ENCODE peak calls at places on chromosomes 2 and 18, in nine cellular contexts. P is lower lobe of right lung; Z is effector memory CD4-positive, alpha-beta T cell; V is mammary epithelial cell; O is transverse colon; C is left lung; J is colonic mucosa; A is astrocyte; F is psoas muscle. Q is an unnamed sample. For H3K4me1, the result is how much of the 10 kb centered on the place peaks cover.

GRCh38 chr2:226227341-226227740 is 572.3 kb downstream of the IRS1 start:
- DNase-seq in P (no peak), Z (no peak), V (no peak), O (no peak), C (no peak), J (no peak), A (no peak), F (no peak), Q (no peak)

GRCh38 chr2:56630286-56630685 is 446.5 kb downstream of the CCDC85A start:
- DNase-seq in P (no peak), Z (no peak), V (no peak), O (no peak), C (no peak), J (no peak), A (no peak), F (no peak), Q (no peak)

GRCh38 chr2:174729797-174730529 is 34.3 kb downstream of the CHRNA1 start:
- DNase-seq in P (no peak), Z (peak), V (no peak), O (no peak), C (no peak), J (no peak), A (no peak), F (peak), Q (no peak)

GRCh38 chr2:201116959-201117734 is 1.2 kb downstream of the CFLAR start:
- DNase-seq in P (no peak), Z (peak), V (no peak), O (peak), C (no peak), J (peak), A (peak), F (peak), Q (peak)

GRCh38 chr2:239246723-239247122 is 154.1 kb downstream of the HDAC4 start:
- DNase-seq in P (no peak), Z (no peak), V (peak), O (peak), C (no peak), J (peak), A (no peak), F (peak), Q (no peak)

GRCh38 chr2:105739944-105740734 is 4.6 kb upstream of the NCK2 start:
- DNase-seq in P (no peak), Z (no peak), V (no peak), O (no peak), C (no peak), J (no peak), A (no peak), F (no peak), Q (no peak)

GRCh38 chr18:32048507-32049091 is 30.0 kb downstream of the RNF125 start:
- DNase-seq in P (peak), Z (no peak), V (no peak), O (peak), C (no peak), J (peak), A (no peak), F (peak), Q (peak)

GRCh38 chr18:2653467-2653866 is 2.1 kb upstream of the SMCHD1 start:
- DNase-seq in P (no peak), Z (no peak), V (no peak), O (no peak), C (no peak), J (no peak), A (no peak), F (no peak), Q (no peak)

GRCh38 chr2:234795974-234796690 is 155.7 kb upstream of the SH3BP4 start:
- DNase-seq in P (no peak), Z (no peak), V (no peak), O (no peak), C (no peak), J (no peak), A (no peak), F (no peak), Q (no peak)

GRCh38 chr2:41129988-41130387 is 678.1 kb upstream of the SLC8A1 start:
- DNase-seq in P (no peak), Z (no peak), V (no peak), O (no peak), C (no peak), J (no peak), A (no peak), F (no peak), Q (no peak)

GRCh38 chr2:27664622-27665363 is 1.1 kb downstream of the SLC4A1AP start:
- DNase-seq in P (no peak), Z (no peak), V (no peak), O (no peak), C (no peak), J (no peak), A (no peak), F (no peak), Q (no peak)

GRCh38 chr2:207258191-207258991 is 92.6 kb upstream of the KLF7 start:
- DNase-seq in P (peak), Z (no peak), V (peak), O (peak), C (no peak), J (peak), A (peak), F (peak), Q (no peak)

GRCh38 chr2:69777778-69778089 is 35.8 kb downstream of the ANXA4 start:
- DNase-seq in P (no peak), Z (no peak), V (no peak), O (no peak), C (no peak), J (no peak), A (no peak), F (no peak), Q (no peak)

GRCh38 chr2:69779258-69779989 is 37.5 kb downstream of the ANXA4 start:
- DNase-seq in P (no peak), Z (no peak), V (peak), O (peak), C (no peak), J (peak), A (peak), F (no peak), Q (peak)

GRCh38 chr2:69780907-69781306 is 39.0 kb downstream of the ANXA4 start:
- DNase-seq in P (no peak), Z (no peak), V (no peak), O (no peak), C (no peak), J (no peak), A (no peak), F (no peak), Q (no peak)

GRCh38 chr2:69774984-69775982 is 33.3 kb downstream of the ANXA4 start:
- DNase-seq in P (no peak), Z (no peak), V (no peak), O (no peak), C (no peak), J (no peak), A (no peak), F (no peak), Q (no peak)

DNA sequence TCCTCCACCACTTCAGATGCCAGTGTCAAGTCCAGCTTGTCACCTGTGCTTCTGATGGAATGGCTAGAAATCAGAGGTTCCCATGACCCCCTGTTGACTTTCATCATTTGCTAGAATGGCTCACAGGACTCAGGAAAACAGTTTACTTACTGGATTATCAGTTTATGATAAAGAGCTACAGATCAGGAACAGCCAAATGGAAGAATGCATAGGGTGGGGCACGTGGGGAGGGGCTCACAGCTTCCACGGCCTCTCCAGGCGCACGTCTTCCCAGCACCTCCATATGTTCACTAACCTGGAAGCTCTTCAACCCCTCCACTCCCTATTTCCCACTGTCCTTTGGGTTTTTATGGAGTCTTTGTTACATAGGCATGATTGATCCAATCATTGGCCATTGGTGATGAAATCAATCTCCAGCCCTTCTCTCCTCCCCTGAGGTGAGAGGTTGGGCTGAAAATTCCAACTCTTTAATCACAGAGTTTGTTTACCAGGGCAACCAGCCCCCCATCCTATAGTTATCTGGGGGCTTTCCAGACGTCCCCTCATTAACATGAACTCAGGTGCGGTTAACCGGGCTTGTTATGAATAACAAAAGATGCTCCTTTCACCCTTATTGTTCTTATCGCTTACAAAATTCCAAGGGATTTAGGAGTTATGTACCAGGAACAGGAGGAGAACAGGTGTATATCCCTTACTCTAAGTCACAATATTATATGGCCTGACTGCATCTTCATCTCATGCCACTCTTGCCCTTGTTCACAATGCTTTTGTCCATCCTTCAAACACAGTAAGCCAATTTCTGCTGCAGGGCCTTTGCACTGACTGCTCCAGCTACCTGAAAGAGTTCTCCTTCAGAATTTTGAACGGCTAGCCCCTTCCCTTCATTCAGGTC is 35.2 kb downstream of the ANXA4 start:
- DNase-seq in P (no peak), Z (no peak), V (no peak), O (no peak), C (no peak), J (no peak), A (no peak), F (no peak), Q (no peak)
- H3K4me3 ChIP-seq in P (no peak), Z (no peak), V (no peak), O (no peak), C (no peak), J (no peak), A (no peak), F (no peak), Q (no peak)

GRCh38 chr2:10085852-10086148 is 5.6 kb upstream of the CYS1 start:
- DNase-seq in P (no peak), Z (no peak), V (no peak), O (no peak), C (no peak), J (no peak), A (no peak), F (no peak), Q (no peak)
- H3K4me1 ChIP-seq in P (under half), Z (under half), V (under half), O (under half), C (under half), J (under half), A (under half), F (under half), Q (under half)

GRCh38 chr2:12493031-12493513 is 223.7 kb upstream of the TRIB2 start:
- DNase-seq in P (no peak), Z (peak), V (peak), O (no peak), C (peak), J (no peak), A (peak), F (peak), Q (no peak)
- H3K27ac ChIP-seq in P (no peak), Z (peak), V (no peak), O (no peak), C (no peak), J (no peak), A (peak), F (no peak), Q (no peak)

GRCh38 chr18:43278401-43278800 is 1.1 kb upstream of the SYT4 start:
- DNase-seq in P (no peak), Z (no peak), V (no peak), O (no peak), C (no peak), J (no peak), A (no peak), F (no peak), Q (no peak)

GRCh38 chr18:43276471-43276870 is 819 bp downstream of the SYT4 start:
- DNase-seq in P (no peak), Z (no peak), V (no peak), O (no peak), C (no peak), J (no peak), A (no peak), F (no peak), Q (no peak)

GRCh38 chr18:43279015-43279758 is 1.9 kb upstream of the SYT4 start:
- DNase-seq in P (no peak), Z (no peak), V (peak), O (no peak), C (no peak), J (no peak), A (peak), F (no peak), Q (no peak)

GRCh38 chr18:43274526-43274925 is 2.8 kb downstream of the SYT4 start:
- DNase-seq in P (no peak), Z (no peak), V (no peak), O (no peak), C (no peak), J (no peak), A (no peak), F (no peak), Q (no peak)

DNA sequence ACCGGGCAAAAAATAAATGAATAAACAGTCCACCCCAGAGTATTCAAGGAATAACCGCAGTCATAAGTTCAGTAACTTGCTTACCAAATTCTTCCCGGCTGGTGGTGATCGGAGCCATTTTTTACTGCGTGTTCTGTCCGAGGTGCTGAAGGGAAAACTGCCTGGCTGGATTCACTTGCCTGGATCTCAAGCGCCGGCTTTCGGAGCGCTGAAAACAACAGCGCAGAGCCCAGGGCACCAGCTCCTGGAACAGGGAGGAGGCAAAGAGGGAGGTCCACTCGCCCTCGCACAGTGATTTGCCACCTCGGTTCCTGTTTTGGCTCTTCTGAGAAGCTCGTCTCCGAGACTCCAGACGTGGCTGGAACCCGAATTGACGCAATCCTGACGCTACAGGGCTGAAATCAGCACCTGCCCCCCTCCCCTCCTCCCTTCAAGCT is at the start of gene SYT4:
- DNase-seq in P (no peak), Z (no peak), V (peak), O (no peak), C (peak), J (no peak), A (peak), F (peak), Q (no peak)
- H3K4me3 ChIP-seq in P (no peak), Z (no peak), V (no peak), O (no peak), C (no peak), J (no peak), A (no peak), F (no peak), Q (no peak)

Q was measured in Peyer's patch.